ENCODE peak calls at places on chromosomes 16 and 17, in five cellular contexts. J is stimulated activated naive CD4-positive, alpha-beta T cell; U is ELF-1; X is left ventricle myocardium inferior; D is stimulated activated effector memory CD8-positive, alpha-beta T cell treated with anti-CD3 and anti-CD28 coated beads, Interleukin-12 subunit alpha, Interleukin-12 subunit beta, amount 100 ng/mL, for 72 hours. A is an unnamed sample.

GRCh38 chr16:57828272-57829161 is 26.2 kb upstream of the KIFC3 start:
- DNase-seq in J (no peak), U (peak; percentile 46), X (no peak), D (no peak), A (no peak)

GRCh38 chr17:40577611-40578065 is 12.4 kb upstream of the CCR7 start:
- DNase-seq in J (peak; percentile 16), U (no peak), X (no peak), D (no peak), A (no peak)

GRCh38 chr17:5672141-5672540 is 87.8 kb upstream of the NLRP1 start:
- DNase-seq in J (no peak), U (no peak), X (no peak), D (no peak), A (no peak)

GRCh38 chr16:78128920-78129319 is 29.5 kb downstream of the WWOX start:
- DNase-seq in J (no peak), U (no peak), X (no peak), D (no peak), A (no peak)

GRCh38 chr17:77892469-77893143 is 65.9 kb upstream of the TNRC6C start:
- DNase-seq in J (no peak), U (peak; percentile 88), X (no peak), D (no peak), A (no peak)

GRCh38 chr17:75636381-75637142 is 3.3 kb downstream of the SMIM5 start:
- DNase-seq in J (no peak), U (no peak), X (peak; percentile 68), D (no peak), A (no peak)

GRCh38 chr16:66426112-66427035 is 721 bp upstream of the BEAN1 start:
- DNase-seq in J (peak; percentile 14), U (no peak), X (no peak), D (no peak), A (no peak)

GRCh38 chr17:30323895-30324319 is 9.9 kb downstream of the TMIGD1 start:
- DNase-seq in J (peak; percentile 62), U (no peak), X (no peak), D (no peak), A (peak; percentile 79)

GRCh38 chr17:31582151-31582907 is 190.9 kb downstream of the RAB11FIP4 start:
- DNase-seq in J (no peak), U (no peak), X (peak; percentile 62), D (no peak), A (no peak)

GRCh38 chr16:71927787-71928186 is 32.5 kb downstream of the IST1 start:
- DNase-seq in J (no peak), U (peak; percentile 7), X (peak; percentile 39), D (no peak), A (no peak)

GRCh38 chr17:6509295-6509771 is 47.0 kb downstream of the PITPNM3 start:
- DNase-seq in J (no peak), U (peak; percentile 31), X (no peak), D (no peak), A (no peak)

GRCh38 chr17:48551206-48551597 is 6.3 kb upstream of the HOXB2 start:
- DNase-seq in J (no peak), U (no peak), X (no peak), D (no peak), A (no peak)

GRCh38 chr17:44887971-44888955 is 11.0 kb downstream of the EFTUD2 start:
- DNase-seq in J (peak; percentile 37), U (no peak), X (no peak), D (no peak), A (no peak)

GRCh38 chr17:79843475-79843916 is 4.3 kb upstream of the CBX4 start:
- DNase-seq in J (no peak), U (no peak), X (no peak), D (no peak), A (no peak)

GRCh38 chr16:17556276-17557052 is 85.7 kb upstream of the XYLT1 start:
- DNase-seq in J (no peak), U (peak; percentile 43), X (no peak), D (no peak), A (no peak)

GRCh38 chr16:57091990-57092785 is at the start of gene CPNE2:
- DNase-seq in J (no peak), U (no peak), X (peak; percentile 72), D (peak; percentile 15), A (no peak)

GRCh38 chr17:80169784-80170500 is at the start of gene CARD14:
- DNase-seq in J (no peak), U (peak; percentile 63), X (no peak), D (no peak), A (no peak)

GRCh38 chr17:21289902-21290571 is 5.5 kb downstream of the MAP2K3 start:
- DNase-seq in J (no peak), U (no peak), X (peak; percentile 86), D (no peak), A (peak; percentile 71)

GRCh38 chr16:50293041-50293783 is 26.9 kb downstream of the ADCY7 start:
- DNase-seq in J (no peak), U (no peak), X (no peak), D (no peak), A (no peak)

GRCh38 chr16:54582631-54583250 is 296.2 kb upstream of the IRX3 start:
- DNase-seq in J (no peak), U (no peak), X (no peak), D (no peak), A (no peak)

GRCh38 chr17:64773836-64774761 is 112.0 kb upstream of the SMURF2 start:
- DNase-seq in J (no peak), U (peak; percentile 91), X (no peak), D (no peak), A (no peak)

GRCh38 chr17:64983708-64984107 is 64.4 kb upstream of the LRRC37A3 start:
- DNase-seq in J (no peak), U (no peak), X (no peak), D (no peak), A (no peak)

GRCh38 chr17:7260151-7260550 is 2.1 kb downstream of the CLDN7 start:
- DNase-seq in J (no peak), U (no peak), X (no peak), D (no peak), A (no peak)

GRCh38 chr17:10196936-10197335 is 1.5 kb downstream of the GAS7 start:
- DNase-seq in J (no peak), U (no peak), X (no peak), D (no peak), A (no peak)

GRCh38 chr17:68197997-68198930 is 49.6 kb upstream of the AMZ2 start:
- DNase-seq in J (peak; percentile 29), U (peak; percentile 72), X (no peak), D (no peak), A (no peak)

GRCh38 chr16:6250516-6250915 is 1082.1 kb upstream of the RBFOX1 start:
- DNase-seq in J (no peak), U (no peak), X (no peak), D (no peak), A (no peak)

GRCh38 chr17:50060951-50061712 is 5.2 kb downstream of the ITGA3 start:
- DNase-seq in J (no peak), U (no peak), X (peak; percentile 90), D (no peak), A (no peak)

GRCh38 chr16:11677959-11678881 is 10.0 kb downstream of the SNN start:
- DNase-seq in J (no peak), U (no peak), X (no peak), D (no peak), A (no peak)

GRCh38 chr16:89687092-89687940 is 827 bp downstream of the CDK10 start:
- DNase-seq in J (no peak), U (peak; percentile 71), X (no peak), D (no peak), A (no peak)

GRCh38 chr17:17628388-17629008 is 37.0 kb upstream of the PEMT start:
- DNase-seq in J (peak; percentile 53), U (peak; percentile 35), X (no peak), D (peak; percentile 16), A (no peak)

GRCh38 chr17:2396568-2397246 is 4.2 kb downstream of the MNT start:
- DNase-seq in J (peak; percentile 34), U (peak; percentile 97), X (peak; percentile 94), D (no peak), A (no peak)

GRCh38 chr17:59890720-59891119 is 2.0 kb downstream of the TUBD1 start:
- DNase-seq in J (no peak), U (no peak), X (no peak), D (no peak), A (no peak)

GRCh38 chr16:89922477-89922883 is 662 bp upstream of the TUBB3 start:
- DNase-seq in J (no peak), U (peak; percentile 88), X (peak; percentile 69), D (no peak), A (no peak)

GRCh38 chr16:57834936-57835335 is 32.6 kb upstream of the KIFC3 start:
- DNase-seq in J (no peak), U (peak; percentile 46), X (no peak), D (no peak), A (no peak)

GRCh38 chr16:592518-593306 is 2.8 kb downstream of the RAB40C start:
- DNase-seq in J (no peak), U (no peak), X (no peak), D (no peak), A (no peak)

A was measured in NCI-H446 treated with DMSO at 0.1 percent for 48 hours.